ENCODE peak calls at places on chromosome 17, in five cellular contexts. L is GM23248, W is AG08395, Y is bronchial epithelial cell, U is HepG2. J is an unnamed sample.

GRCh38 chr17:61251939-61252865 is 147.4 kb upstream of the TBX2 start:
- DNase-seq in W (peak), Y (no peak), U (no peak), L (peak), J (peak)

GRCh38 chr17:27293359-27293897 is 486 bp upstream of the WSB1 start:
- DNase-seq in L (no peak), W (no peak), U (no peak), Y (no peak), J (no peak)

GRCh38 chr17:78888911-78889496 is 14.0 kb downstream of the CEP295NL start:
- DNase-seq in U (no peak), L (no peak), Y (no peak), W (no peak), J (no peak)

GRCh38 chr17:50174444-50174843 is 8.6 kb downstream of the SGCA start:
- DNase-seq in U (no peak), W (no peak), Y (no peak), L (no peak), J (no peak)

GRCh38 chr17:76843703-76844484 is 24.3 kb upstream of the MGAT5B start:
- DNase-seq in L (peak), U (no peak), Y (no peak), W (peak), J (no peak)

GRCh38 chr17:63279498-63280230 is 166.4 kb downstream of the CYB561 start:
- DNase-seq in L (peak), Y (peak), U (no peak), W (peak), J (peak)

GRCh38 chr17:79146562-79146961 is 71.9 kb downstream of the ENGASE start:
- DNase-seq in Y (no peak), U (no peak), L (no peak), W (no peak), J (no peak)

GRCh38 chr17:45382226-45382625 is 50.4 kb downstream of the ARHGAP27 start:
- DNase-seq in W (no peak), U (no peak), L (no peak), Y (peak), J (no peak)

GRCh38 chr17:28372203-28372944 is 880 bp downstream of the SARM1 start:
- DNase-seq in U (no peak), L (peak), W (peak), Y (no peak), J (peak)

GRCh38 chr17:74981318-74981978 is 6.0 kb upstream of the CDR2L start:
- DNase-seq in W (no peak), U (no peak), L (no peak), Y (no peak), J (no peak)

GRCh38 chr17:77375526-77375916 is 234.8 kb downstream of the SEC14L1 start:
- DNase-seq in Y (no peak), W (no peak), L (no peak), U (no peak), J (no peak)

GRCh38 chr17:30788918-30789317 is 35.6 kb downstream of the CRLF3 start:
- DNase-seq in L (peak), Y (no peak), W (peak), U (no peak), J (no peak)

GRCh38 chr17:41772218-41772585 is 14.3 kb downstream of the JUP start:
- DNase-seq in U (no peak), W (no peak), Y (peak), L (no peak), J (no peak)

GRCh38 chr17:62935481-62935880 is 30.6 kb upstream of the TANC2 start:
- DNase-seq in Y (no peak), L (no peak), W (no peak), U (no peak), J (no peak)

GRCh38 chr17:82241183-82241925 is 12.5 kb downstream of the SLC16A3 start:
- DNase-seq in U (peak), L (peak), Y (peak), W (peak), J (peak)

GRCh38 chr17:82372063-82372590 is 562 bp downstream of the UTS2R start:
- DNase-seq in Y (no peak), W (no peak), U (no peak), L (no peak), J (no peak)

GRCh38 chr17:142102-142661 is 4.8 kb downstream of the SCGB1C2 start:
- DNase-seq in W (peak), U (peak), Y (no peak), L (peak), J (no peak)

GRCh38 chr17:29069526-29070041 is 26.6 kb downstream of the PIPOX start:
- DNase-seq in W (no peak), U (no peak), L (peak), Y (peak), J (no peak)

GRCh38 chr17:76501827-76502307 is 644 bp upstream of the RHBDF2 start:
- DNase-seq in L (no peak), U (no peak), W (no peak), Y (no peak), J (no peak)

GRCh38 chr17:17568772-17569195 is 22.7 kb downstream of the PEMT start:
- DNase-seq in L (peak), W (peak), U (peak), Y (peak), J (no peak)

GRCh38 chr17:9330903-9331272 is 244.7 kb downstream of the STX8 start:
- DNase-seq in U (no peak), W (no peak), L (no peak), Y (no peak), J (no peak)

GRCh38 chr17:79645022-79645776 is 34.3 kb upstream of the RBFOX3 start:
- DNase-seq in U (no peak), L (no peak), W (no peak), Y (no peak), J (no peak)

GRCh38 chr17:48103379-48103715 is 2.1 kb upstream of the CBX1 start:
- DNase-seq in Y (no peak), W (no peak), L (no peak), U (no peak), J (no peak)